ENCODE peak calls at places on chromosome 5, in seven cellular contexts. One of them, this sample, is unnamed.

GRCh38 chr5:39409036-39409435 is 15.7 kb downstream of the DAB2 start:
- DNase-seq in HTR-8/SVneo: no peak
- DNase-seq in MV-4-11: no peak
- DNase-seq in OCI-LY7: no peak
- DNase-seq in HFFc6: no peak
- DNase-seq in NCI-H1694 treated with DMSO at 0.1 percent for 48 hours: no peak
- DNase-seq in SW 1271: no peak
- DNase-seq in this sample: no peak

GRCh38 chr5:98769256-98770157 is 4.0 kb upstream of the RGMB start:
- DNase-seq in HTR-8/SVneo: peak; percentile 32
- DNase-seq in MV-4-11: no peak
- DNase-seq in OCI-LY7: no peak
- DNase-seq in HFFc6: peak; percentile 69
- DNase-seq in NCI-H1694 treated with DMSO at 0.1 percent for 48 hours: peak; percentile 13
- DNase-seq in SW 1271: peak; percentile 61
- DNase-seq in this sample: no peak

GRCh38 chr5:157855404-157855994 is 3.4 kb downstream of the CLINT1 start:
- DNase-seq in HTR-8/SVneo: peak; percentile 53
- DNase-seq in MV-4-11: peak; percentile 25
- DNase-seq in OCI-LY7: peak; percentile 41
- DNase-seq in HFFc6: peak; percentile 57
- DNase-seq in NCI-H1694 treated with DMSO at 0.1 percent for 48 hours: peak; percentile 4
- DNase-seq in SW 1271: peak; percentile 74
- DNase-seq in this sample: peak; percentile 77

GRCh38 chr5:1507961-1508678 is 15.6 kb downstream of the LPCAT1 start:
- DNase-seq in HTR-8/SVneo: no peak
- DNase-seq in MV-4-11: no peak
- DNase-seq in OCI-LY7: no peak
- DNase-seq in HFFc6: no peak
- DNase-seq in NCI-H1694 treated with DMSO at 0.1 percent for 48 hours: no peak
- DNase-seq in SW 1271: no peak
- DNase-seq in this sample: no peak

GRCh38 chr5:151101151-151101550 is 20.3 kb upstream of the TNIP1 start:
- DNase-seq in HTR-8/SVneo: no peak
- DNase-seq in MV-4-11: no peak
- DNase-seq in OCI-LY7: no peak
- DNase-seq in HFFc6: no peak
- DNase-seq in NCI-H1694 treated with DMSO at 0.1 percent for 48 hours: no peak
- DNase-seq in SW 1271: no peak
- DNase-seq in this sample: peak; percentile 33

GRCh38 chr5:64635056-64635686 is 55.1 kb upstream of the SHISAL2B start:
- DNase-seq in HTR-8/SVneo: no peak
- DNase-seq in MV-4-11: peak; percentile 12
- DNase-seq in OCI-LY7: peak; percentile 47
- DNase-seq in HFFc6: peak; percentile 11
- DNase-seq in NCI-H1694 treated with DMSO at 0.1 percent for 48 hours: peak; percentile 7
- DNase-seq in SW 1271: peak; percentile 35
- DNase-seq in this sample: peak; percentile 44

GRCh38 chr5:158198636-158199035 is 339.7 kb upstream of the CLINT1 start:
- DNase-seq in HTR-8/SVneo: no peak
- DNase-seq in MV-4-11: no peak
- DNase-seq in OCI-LY7: peak; percentile 91
- DNase-seq in HFFc6: no peak
- DNase-seq in NCI-H1694 treated with DMSO at 0.1 percent for 48 hours: no peak
- DNase-seq in SW 1271: no peak
- DNase-seq in this sample: no peak

GRCh38 chr5:1936413-1936812 is 53.7 kb upstream of the IRX4 start:
- DNase-seq in HTR-8/SVneo: no peak
- DNase-seq in MV-4-11: no peak
- DNase-seq in OCI-LY7: no peak
- DNase-seq in HFFc6: no peak
- DNase-seq in NCI-H1694 treated with DMSO at 0.1 percent for 48 hours: no peak
- DNase-seq in SW 1271: no peak
- DNase-seq in this sample: no peak

GRCh38 chr5:120449501-120449900 is 14.6 kb upstream of the PRR16 start:
- DNase-seq in HTR-8/SVneo: no peak
- DNase-seq in MV-4-11: no peak
- DNase-seq in OCI-LY7: no peak
- DNase-seq in HFFc6: peak; percentile 64
- DNase-seq in NCI-H1694 treated with DMSO at 0.1 percent for 48 hours: no peak
- DNase-seq in SW 1271: no peak
- DNase-seq in this sample: no peak

GRCh38 chr5:96516631-96517071 is 83.6 kb upstream of the PCSK1 start:
- DNase-seq in HTR-8/SVneo: no peak
- DNase-seq in MV-4-11: no peak
- DNase-seq in OCI-LY7: no peak
- DNase-seq in HFFc6: no peak
- DNase-seq in NCI-H1694 treated with DMSO at 0.1 percent for 48 hours: no peak
- DNase-seq in SW 1271: no peak
- DNase-seq in this sample: no peak

GRCh38 chr5:76954383-76954763 is 1.5 kb downstream of the CRHBP start:
- DNase-seq in HTR-8/SVneo: no peak
- DNase-seq in MV-4-11: no peak
- DNase-seq in OCI-LY7: no peak
- DNase-seq in HFFc6: no peak
- DNase-seq in NCI-H1694 treated with DMSO at 0.1 percent for 48 hours: no peak
- DNase-seq in SW 1271: no peak
- DNase-seq in this sample: no peak

GRCh38 chr5:154898210-154898609 is 39.8 kb downstream of the CNOT8 start:
- DNase-seq in HTR-8/SVneo: no peak
- DNase-seq in MV-4-11: no peak
- DNase-seq in OCI-LY7: no peak
- DNase-seq in HFFc6: no peak
- DNase-seq in NCI-H1694 treated with DMSO at 0.1 percent for 48 hours: no peak
- DNase-seq in SW 1271: no peak
- DNase-seq in this sample: no peak

GRCh38 chr5:140222416-140222815 is 47.4 kb downstream of the CYSTM1 start:
- DNase-seq in HTR-8/SVneo: no peak
- DNase-seq in MV-4-11: no peak
- DNase-seq in OCI-LY7: no peak
- DNase-seq in HFFc6: no peak
- DNase-seq in NCI-H1694 treated with DMSO at 0.1 percent for 48 hours: no peak
- DNase-seq in SW 1271: no peak
- DNase-seq in this sample: peak; percentile 88

GRCh38 chr5:130528474-130528873 is 624.2 kb downstream of the CHSY3 start:
- DNase-seq in HTR-8/SVneo: no peak
- DNase-seq in MV-4-11: no peak
- DNase-seq in OCI-LY7: no peak
- DNase-seq in HFFc6: no peak
- DNase-seq in NCI-H1694 treated with DMSO at 0.1 percent for 48 hours: no peak
- DNase-seq in SW 1271: no peak
- DNase-seq in this sample: no peak

GRCh38 chr5:68749648-68750047 is 344.2 kb upstream of the SLC30A5 start:
- DNase-seq in HTR-8/SVneo: no peak
- DNase-seq in MV-4-11: peak; percentile 98
- DNase-seq in OCI-LY7: no peak
- DNase-seq in HFFc6: no peak
- DNase-seq in NCI-H1694 treated with DMSO at 0.1 percent for 48 hours: no peak
- DNase-seq in SW 1271: no peak
- DNase-seq in this sample: no peak

GRCh38 chr5:89613222-89613956 is 730.4 kb upstream of the MEF2C start:
- DNase-seq in HTR-8/SVneo: no peak
- DNase-seq in MV-4-11: no peak
- DNase-seq in OCI-LY7: no peak
- DNase-seq in HFFc6: no peak
- DNase-seq in NCI-H1694 treated with DMSO at 0.1 percent for 48 hours: no peak
- DNase-seq in SW 1271: no peak
- DNase-seq in this sample: no peak

GRCh38 chr5:9170026-9170425 is 375.8 kb downstream of the SEMA5A start:
- DNase-seq in HTR-8/SVneo: no peak
- DNase-seq in MV-4-11: no peak
- DNase-seq in OCI-LY7: no peak
- DNase-seq in HFFc6: no peak
- DNase-seq in NCI-H1694 treated with DMSO at 0.1 percent for 48 hours: no peak
- DNase-seq in SW 1271: no peak
- DNase-seq in this sample: no peak

GRCh38 chr5:134564396-134564795 is 38.9 kb downstream of the JADE2 start:
- DNase-seq in HTR-8/SVneo: no peak
- DNase-seq in MV-4-11: no peak
- DNase-seq in OCI-LY7: no peak
- DNase-seq in HFFc6: no peak
- DNase-seq in NCI-H1694 treated with DMSO at 0.1 percent for 48 hours: no peak
- DNase-seq in SW 1271: no peak
- DNase-seq in this sample: no peak

GRCh38 chr5:65555266-65555665 is 7.7 kb downstream of the CENPK start:
- DNase-seq in HTR-8/SVneo: no peak
- DNase-seq in MV-4-11: no peak
- DNase-seq in OCI-LY7: no peak
- DNase-seq in HFFc6: peak; percentile 10
- DNase-seq in NCI-H1694 treated with DMSO at 0.1 percent for 48 hours: no peak
- DNase-seq in SW 1271: no peak
- DNase-seq in this sample: no peak

GRCh38 chr5:107670028-107670926 is 460 bp downstream of the EFNA5 start:
- DNase-seq in HTR-8/SVneo: peak; percentile 5
- DNase-seq in MV-4-11: no peak
- DNase-seq in OCI-LY7: no peak
- DNase-seq in HFFc6: no peak
- DNase-seq in NCI-H1694 treated with DMSO at 0.1 percent for 48 hours: peak; percentile 7
- DNase-seq in SW 1271: peak; percentile 55
- DNase-seq in this sample: peak; percentile 9

GRCh38 chr5:122516432-122516743 is 204.4 kb downstream of the SNCAIP start:
- DNase-seq in HTR-8/SVneo: no peak
- DNase-seq in MV-4-11: no peak
- DNase-seq in OCI-LY7: no peak
- DNase-seq in HFFc6: no peak
- DNase-seq in NCI-H1694 treated with DMSO at 0.1 percent for 48 hours: no peak
- DNase-seq in SW 1271: no peak
- DNase-seq in this sample: no peak

GRCh38 chr5:132260714-132261615 is 3.5 kb downstream of the PDLIM4 start:
- DNase-seq in HTR-8/SVneo: peak; percentile 45
- DNase-seq in MV-4-11: peak; percentile 14
- DNase-seq in OCI-LY7: no peak
- DNase-seq in HFFc6: peak; percentile 71
- DNase-seq in NCI-H1694 treated with DMSO at 0.1 percent for 48 hours: no peak
- DNase-seq in SW 1271: no peak
- DNase-seq in this sample: no peak

GRCh38 chr5:44952376-44952775 is 143.6 kb downstream of the MRPS30 start:
- DNase-seq in HTR-8/SVneo: peak; percentile 29
- DNase-seq in MV-4-11: peak; percentile 72
- DNase-seq in OCI-LY7: peak; percentile 26
- DNase-seq in HFFc6: peak; percentile 20
- DNase-seq in NCI-H1694 treated with DMSO at 0.1 percent for 48 hours: peak; percentile 38
- DNase-seq in SW 1271: peak; percentile 72
- DNase-seq in this sample: peak; percentile 5

GRCh38 chr5:76401801-76402250 is 1.3 kb upstream of the IQGAP2 start:
- DNase-seq in HTR-8/SVneo: no peak
- DNase-seq in MV-4-11: peak; percentile 29
- DNase-seq in OCI-LY7: peak; percentile 85
- DNase-seq in HFFc6: no peak
- DNase-seq in NCI-H1694 treated with DMSO at 0.1 percent for 48 hours: no peak
- DNase-seq in SW 1271: no peak
- DNase-seq in this sample: no peak

GRCh38 chr5:75054110-75054930 is 2.0 kb upstream of the GCNT4 start:
- DNase-seq in HTR-8/SVneo: no peak
- DNase-seq in MV-4-11: no peak
- DNase-seq in OCI-LY7: no peak
- DNase-seq in HFFc6: peak; percentile 52
- DNase-seq in NCI-H1694 treated with DMSO at 0.1 percent for 48 hours: no peak
- DNase-seq in SW 1271: no peak
- DNase-seq in this sample: no peak

GRCh38 chr5:179438041-179438441 is 92.8 kb upstream of the ADAMTS2 start:
- DNase-seq in HTR-8/SVneo: no peak
- DNase-seq in MV-4-11: no peak
- DNase-seq in OCI-LY7: no peak
- DNase-seq in HFFc6: no peak
- DNase-seq in NCI-H1694 treated with DMSO at 0.1 percent for 48 hours: no peak
- DNase-seq in SW 1271: no peak
- DNase-seq in this sample: no peak

GRCh38 chr5:74392698-74393431 is 247.7 kb downstream of the ENC1 start:
- DNase-seq in HTR-8/SVneo: no peak
- DNase-seq in MV-4-11: peak; percentile 25
- DNase-seq in OCI-LY7: peak; percentile 18
- DNase-seq in HFFc6: peak; percentile 8
- DNase-seq in NCI-H1694 treated with DMSO at 0.1 percent for 48 hours: no peak
- DNase-seq in SW 1271: peak; percentile 28
- DNase-seq in this sample: no peak

GRCh38 chr5:2699686-2700085 is 51.8 kb downstream of the IRX2 start:
- DNase-seq in HTR-8/SVneo: no peak
- DNase-seq in MV-4-11: no peak
- DNase-seq in OCI-LY7: no peak
- DNase-seq in HFFc6: no peak
- DNase-seq in NCI-H1694 treated with DMSO at 0.1 percent for 48 hours: no peak
- DNase-seq in SW 1271: no peak
- DNase-seq in this sample: no peak

GRCh38 chr5:173663810-173664526 is 47.5 kb upstream of the BOD1 start:
- DNase-seq in HTR-8/SVneo: no peak
- DNase-seq in MV-4-11: peak; percentile 75
- DNase-seq in OCI-LY7: peak; percentile 67
- DNase-seq in HFFc6: no peak
- DNase-seq in NCI-H1694 treated with DMSO at 0.1 percent for 48 hours: no peak
- DNase-seq in SW 1271: no peak
- DNase-seq in this sample: no peak

GRCh38 chr5:157540707-157541451 is 34.7 kb downstream of the ADAM19 start:
- DNase-seq in HTR-8/SVneo: no peak
- DNase-seq in MV-4-11: no peak
- DNase-seq in OCI-LY7: peak; percentile 39
- DNase-seq in HFFc6: peak; percentile 35
- DNase-seq in NCI-H1694 treated with DMSO at 0.1 percent for 48 hours: no peak
- DNase-seq in SW 1271: no peak
- DNase-seq in this sample: peak; percentile 25

GRCh38 chr5:143480001-143480400 is 76.5 kb upstream of the NR3C1 start:
- DNase-seq in HTR-8/SVneo: no peak
- DNase-seq in MV-4-11: no peak
- DNase-seq in OCI-LY7: no peak
- DNase-seq in HFFc6: no peak
- DNase-seq in NCI-H1694 treated with DMSO at 0.1 percent for 48 hours: no peak
- DNase-seq in SW 1271: no peak
- DNase-seq in this sample: no peak

GRCh38 chr5:172870261-172870806 is 36.3 kb downstream of the ERGIC1 start:
- DNase-seq in HTR-8/SVneo: peak; percentile 69
- DNase-seq in MV-4-11: peak; percentile 26
- DNase-seq in OCI-LY7: no peak
- DNase-seq in HFFc6: peak; percentile 91
- DNase-seq in NCI-H1694 treated with DMSO at 0.1 percent for 48 hours: no peak
- DNase-seq in SW 1271: peak; percentile 91
- DNase-seq in this sample: no peak

GRCh38 chr5:179805529-179806249 is 977 bp downstream of the MGAT4B start:
- DNase-seq in HTR-8/SVneo: no peak
- DNase-seq in MV-4-11: no peak
- DNase-seq in OCI-LY7: peak; percentile 67
- DNase-seq in HFFc6: no peak
- DNase-seq in NCI-H1694 treated with DMSO at 0.1 percent for 48 hours: no peak
- DNase-seq in SW 1271: peak; percentile 32
- DNase-seq in this sample: peak; percentile 38

GRCh38 chr5:9174446-9174845 is 371.4 kb downstream of the SEMA5A start:
- DNase-seq in HTR-8/SVneo: no peak
- DNase-seq in MV-4-11: no peak
- DNase-seq in OCI-LY7: no peak
- DNase-seq in HFFc6: peak; percentile 30
- DNase-seq in NCI-H1694 treated with DMSO at 0.1 percent for 48 hours: no peak
- DNase-seq in SW 1271: no peak
- DNase-seq in this sample: no peak

GRCh38 chr5:62560786-62561185 is 17.8 kb upstream of the LRRC70 start:
- DNase-seq in HTR-8/SVneo: no peak
- DNase-seq in MV-4-11: no peak
- DNase-seq in OCI-LY7: no peak
- DNase-seq in HFFc6: no peak
- DNase-seq in NCI-H1694 treated with DMSO at 0.1 percent for 48 hours: no peak
- DNase-seq in SW 1271: no peak
- DNase-seq in this sample: no peak

GRCh38 chr5:73066466-73066865 is 53.9 kb upstream of the TMEM171 start:
- DNase-seq in HTR-8/SVneo: no peak
- DNase-seq in MV-4-11: no peak
- DNase-seq in OCI-LY7: no peak
- DNase-seq in HFFc6: peak; percentile 50
- DNase-seq in NCI-H1694 treated with DMSO at 0.1 percent for 48 hours: no peak
- DNase-seq in SW 1271: peak; percentile 15
- DNase-seq in this sample: no peak

GRCh38 chr5:76467221-76467620 is 64.1 kb downstream of the IQGAP2 start:
- DNase-seq in HTR-8/SVneo: no peak
- DNase-seq in MV-4-11: no peak
- DNase-seq in OCI-LY7: no peak
- DNase-seq in HFFc6: no peak
- DNase-seq in NCI-H1694 treated with DMSO at 0.1 percent for 48 hours: no peak
- DNase-seq in SW 1271: no peak
- DNase-seq in this sample: no peak

GRCh38 chr5:79488775-79489174 is 25.2 kb downstream of the HOMER1 start:
- DNase-seq in HTR-8/SVneo: no peak
- DNase-seq in MV-4-11: no peak
- DNase-seq in OCI-LY7: no peak
- DNase-seq in HFFc6: no peak
- DNase-seq in NCI-H1694 treated with DMSO at 0.1 percent for 48 hours: no peak
- DNase-seq in SW 1271: no peak
- DNase-seq in this sample: no peak

This sample was measured in small intestine.